ENCODE peak calls at places on chromosomes 13 and 19, in seven cellular contexts. Z, V, K, Y, J, U and I are unnamed samples.

GRCh38 chr13:100734194-100734720 is 59.7 kb upstream of the TMTC4 start:
- DNase-seq in J (no peak), K (no peak), Y (no peak), U (no peak), V (no peak), Z (no peak), I (no peak)

GRCh38 chr13:112854321-112854720 is 114.7 kb upstream of the MCF2L start:
- DNase-seq in U (no peak), J (no peak), K (no peak), Z (no peak), Y (no peak), V (no peak), I (no peak)

GRCh38 chr19:52200044-52200443 is 10.2 kb downstream of the PPP2R1A start:
- DNase-seq in K (no peak), Y (peak; percentile 69), U (no peak), V (peak; percentile 21), Z (peak; percentile 85), J (peak; percentile 77), I (peak; percentile 67)

GRCh38 chr13:25874907-25875306 is 176.9 kb downstream of the SHISA2 start:
- DNase-seq in V (no peak), Z (no peak), Y (no peak), U (no peak), K (peak; percentile 61), J (no peak), I (no peak)

GRCh38 chr19:1469936-1470863 is 8.8 kb downstream of the C19orf25 start:
- DNase-seq in Y (no peak), V (no peak), J (no peak), U (no peak), Z (no peak), K (peak; percentile 52), I (no peak)

GRCh38 chr19:40144947-40145748 is 46.1 kb upstream of the MAP3K10 start:
- DNase-seq in Y (no peak), J (no peak), K (no peak), V (no peak), Z (no peak), U (no peak), I (no peak)

GRCh38 chr19:54100560-54100959 is at the start of gene OSCAR:
- DNase-seq in Y (no peak), J (peak; percentile 10), Z (peak; percentile 18), V (no peak), U (no peak), K (no peak), I (no peak)

GRCh38 chr19:54724142-54724541 is at the start of gene KIR3DL3:
- DNase-seq in J (no peak), K (no peak), Z (no peak), U (no peak), V (no peak), Y (no peak), I (no peak)

GRCh38 chr19:56639217-56639616 is 3.7 kb upstream of the SMIM17 start:
- DNase-seq in K (no peak), V (no peak), Z (peak; percentile 22), Y (no peak), J (peak; percentile 8), U (no peak), I (no peak)

GRCh38 chr13:97743946-97744345 is 209.5 kb upstream of the IPO5 start:
- DNase-seq in Y (peak; percentile 45), U (no peak), K (no peak), V (no peak), Z (peak; percentile 63), J (peak; percentile 78), I (peak; percentile 22)

GRCh38 chr19:8423821-8424223 is 10.7 kb downstream of the MARCHF2 start:
- DNase-seq in Z (peak; percentile 99), U (peak; percentile 87), J (peak; percentile 99), Y (peak; percentile 97), V (peak; percentile 85), K (no peak), I (peak; percentile 83)

GRCh38 chr13:30850204-30850866 is 55.7 kb upstream of the MEDAG start:
- DNase-seq in K (no peak), J (peak; percentile 47), U (no peak), Y (no peak), V (no peak), Z (no peak), I (no peak)

GRCh38 chr19:35755550-35756371 is 1.1 kb downstream of the HSPB6 start:
- DNase-seq in K (peak; percentile 32), U (no peak), V (no peak), Y (peak; percentile 26), J (peak; percentile 92), Z (peak; percentile 76), I (peak; percentile 77)

GRCh38 chr19:4676955-4677731 is 7.0 kb upstream of the MYDGF start:
- DNase-seq in Z (peak; percentile 56), J (peak; percentile 52), U (no peak), Y (peak; percentile 35), K (no peak), V (no peak), I (no peak)

GRCh38 chr19:58543826-58544590 is at the start of gene TRIM28:
- DNase-seq in Y (peak; percentile 98), J (peak; percentile 100), U (peak; percentile 99), K (peak; percentile 100), Z (peak; percentile 99), V (peak; percentile 99), I (peak; percentile 98)

GRCh38 chr13:45119469-45119989 is 781 bp upstream of the GTF2F2 start:
- DNase-seq in K (peak; percentile 82), J (peak; percentile 78), V (peak; percentile 33), U (peak; percentile 53), Y (peak; percentile 48), Z (peak; percentile 60), I (peak; percentile 45)

DNA sequence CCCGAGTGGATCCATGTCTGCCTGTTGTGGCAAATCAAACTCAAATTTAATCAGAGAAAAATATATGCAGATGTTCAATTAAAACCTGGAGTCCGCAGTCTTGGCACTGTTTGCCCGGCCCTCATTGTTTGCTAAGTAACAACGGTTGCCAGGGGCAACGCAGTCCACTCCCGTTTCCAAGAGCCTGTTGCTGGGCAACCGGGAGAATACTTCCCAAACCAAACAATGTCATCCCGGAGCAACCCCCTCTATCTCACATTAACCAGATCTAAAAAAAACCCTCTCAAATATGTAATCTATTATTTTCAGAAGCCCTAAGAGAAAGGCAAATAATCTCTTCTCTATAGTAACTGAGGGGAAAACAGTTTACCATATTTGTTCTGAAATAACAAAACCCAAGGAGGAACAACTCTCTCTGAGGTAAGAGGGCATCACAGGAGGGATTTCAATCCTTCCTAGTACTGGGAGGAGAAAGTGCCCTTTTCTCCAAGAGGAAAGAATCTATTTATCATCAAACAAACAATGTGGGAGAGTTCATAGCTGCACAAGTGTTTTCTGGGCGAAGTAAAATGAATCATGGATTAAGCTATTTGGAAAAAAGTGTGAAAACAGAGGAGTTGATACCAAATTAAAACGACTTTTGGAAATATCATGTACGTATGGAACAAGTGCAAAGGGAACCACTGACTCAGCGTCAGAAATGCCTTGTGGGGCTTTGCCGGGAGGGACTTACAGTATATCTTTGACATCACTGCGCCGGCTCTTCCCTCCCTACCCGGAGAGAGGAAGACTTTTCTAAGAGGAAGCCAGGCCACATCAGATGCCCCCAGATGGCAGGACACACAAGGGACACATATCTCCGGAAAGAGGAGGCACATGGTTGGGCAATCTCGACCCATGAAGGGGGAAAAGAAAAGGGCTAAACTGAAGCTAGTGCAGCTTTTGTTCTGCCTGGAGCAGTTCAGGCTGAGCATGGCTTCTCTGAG is 43.3 kb downstream of the RFX2 start:
- DNase-seq in J (peak; percentile 97), Y (peak; percentile 94), V (no peak), Z (peak; percentile 98), K (no peak), U (peak; percentile 95), I (no peak)
- H3K4me3 ChIP-seq in J (no peak overlapping the region), Y (no peak overlapping the region), V (no peak overlapping the region), Z (no peak overlapping the region), K (no peak overlapping the region), U (no peak overlapping the region), I (no peak overlapping the region)

GRCh38 chr13:59746291-59746962 is 417.3 kb downstream of the DIAPH3 start:
- DNase-seq in K (no peak), Z (peak; percentile 23), Y (peak; percentile 26), J (peak; percentile 21), V (peak; percentile 1), U (peak; percentile 26), I (no peak)
- H3K4me3 ChIP-seq in K (no peak overlapping the region), Z (no peak overlapping the region), Y (no peak overlapping the region), J (no peak overlapping the region), V (no peak overlapping the region), U (no peak overlapping the region), I (no peak overlapping the region)

GRCh38 chr19:14091086-14091884 is 734 bp upstream of the SAMD1 start:
- DNase-seq in J (peak; percentile 58), V (no peak), U (no peak), K (peak; percentile 78), Y (peak; percentile 41), Z (peak; percentile 70), I (no peak)

GRCh38 chr19:14089412-14089661 is 1.2 kb downstream of the SAMD1 start:
- DNase-seq in K (no peak), J (peak; percentile 33), Y (no peak), U (no peak), Z (peak; percentile 43), V (no peak), I (no peak)

GRCh38 chr19:14089662-14090508 is 666 bp downstream of the SAMD1 start:
- DNase-seq in U (no peak), Z (peak; percentile 67), Y (peak; percentile 35), K (peak; percentile 35), J (peak; percentile 75), V (no peak), I (no peak)

GRCh38 chr19:14090509-14091085 is at the start of gene SAMD1:
- DNase-seq in Z (peak; percentile 92), V (peak; percentile 68), K (peak; percentile 79), U (peak; percentile 77), J (peak; percentile 96), Y (peak; percentile 67), I (peak; percentile 78)

DNA sequence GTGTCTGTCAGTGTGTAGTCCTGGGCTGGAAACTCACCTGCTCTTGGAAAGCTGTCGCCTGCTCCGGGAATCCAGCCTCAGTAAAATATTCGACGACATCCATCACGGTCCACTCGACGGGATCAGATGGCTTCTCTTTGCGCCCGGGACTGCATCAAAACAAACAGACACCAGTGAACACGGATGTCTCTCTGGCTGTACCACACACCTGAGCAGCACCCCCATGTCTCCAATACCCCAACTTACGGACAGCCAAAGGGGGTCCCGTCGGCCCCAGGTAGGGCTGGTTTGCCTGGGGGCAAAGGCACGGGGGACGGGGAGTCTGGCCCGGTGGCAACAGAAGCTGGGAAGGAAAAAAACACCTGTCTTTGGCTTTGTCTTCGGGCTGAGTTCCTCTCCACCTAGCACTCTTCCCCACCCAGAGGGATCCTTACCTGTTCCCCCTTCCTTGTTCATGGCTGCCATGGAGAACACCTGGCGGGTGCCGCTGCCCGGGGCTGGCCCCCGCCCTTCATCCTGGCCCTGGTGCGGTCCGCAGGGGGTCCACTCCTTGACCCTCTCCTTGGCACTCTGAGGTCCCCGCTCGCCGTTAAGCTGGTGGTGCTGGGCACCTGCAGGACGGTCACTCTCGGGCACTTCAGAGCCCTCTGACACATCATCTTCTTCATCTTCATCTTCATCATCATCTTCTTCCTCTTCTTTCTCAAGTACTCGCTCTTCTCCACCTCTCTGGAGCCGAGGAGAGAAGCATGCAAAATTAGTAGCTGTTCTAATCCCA is 1.7 kb downstream of the SAMD1 start:
- DNase-seq in U (no peak), Y (no peak), K (no peak), Z (no peak), J (no peak), V (no peak), I (no peak)
- H3K4me3 ChIP-seq in U (peak overlapping the region; percentile 54), Y (peak overlapping the region; percentile 42), K (no peak overlapping the region), Z (peak overlapping the region; percentile 75), J (peak overlapping the region; percentile 89), V (peak overlapping the region; percentile 77), I (peak overlapping the region; percentile 59)

DNA sequence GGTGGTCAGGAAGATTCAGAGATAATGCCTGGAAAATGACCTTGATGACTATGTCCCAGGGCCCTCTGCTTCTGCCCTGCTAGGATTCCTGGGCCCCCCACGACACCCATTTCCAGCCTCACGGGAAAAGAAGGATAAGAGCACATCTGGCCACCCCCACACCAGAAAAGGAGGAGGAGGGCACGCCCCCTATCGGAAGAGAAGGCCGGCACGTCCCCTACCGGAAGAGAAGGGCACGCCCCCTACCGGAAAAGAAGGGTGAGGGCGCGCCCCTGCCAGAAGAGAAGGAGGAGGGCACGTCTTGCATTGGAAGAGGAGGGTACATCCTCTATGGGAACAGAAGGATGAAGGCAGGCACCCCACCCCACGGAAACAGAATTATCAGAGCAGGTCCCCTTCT is 84.3 kb downstream of the IER2 start:
- DNase-seq in U (no peak), J (peak; percentile 41), Z (no peak), K (peak; percentile 33), Y (no peak), V (no peak), I (no peak)
- H3K4me3 ChIP-seq in U (no peak overlapping the region), J (no peak overlapping the region), Z (no peak overlapping the region), K (no peak overlapping the region), Y (no peak overlapping the region), V (no peak overlapping the region), I (no peak overlapping the region)